ENCODE peak calls at places on chromosome 3, in five cellular contexts. H, N, R, Y and A are unnamed samples.

GRCh38 chr3:122183893-122184590 is 574 bp downstream of the CASR start:
- DNase-seq in H (no peak), N (no peak), R (no peak), Y (no peak), A (peak; percentile 38)

GRCh38 chr3:195197764-195198423 is 73.1 kb downstream of the XXYLT1 start:
- DNase-seq in H (peak; percentile 12), N (peak; percentile 67), R (no peak), Y (no peak), A (no peak)

GRCh38 chr3:53744351-53744750 is 101.9 kb downstream of the CHDH start:
- DNase-seq in H (no peak), N (no peak), R (peak; percentile 43), Y (no peak), A (peak; percentile 73)

GRCh38 chr3:166488977-166489672 is 651.9 kb upstream of the BCHE start:
- DNase-seq in H (no peak), N (no peak), R (no peak), Y (no peak), A (peak; percentile 43)

GRCh38 chr3:13617981-13618380 is 69.1 kb downstream of the FBLN2 start:
- DNase-seq in H (no peak), N (no peak), R (no peak), Y (peak; percentile 38), A (no peak)

GRCh38 chr3:32733631-32734229 is 48.7 kb downstream of the CNOT10 start:
- DNase-seq in H (no peak), N (peak; percentile 54), R (peak; percentile 43), Y (no peak), A (no peak)

GRCh38 chr3:87206070-87206469 is 21.0 kb upstream of the CHMP2B start:
- DNase-seq in H (no peak), N (peak; percentile 29), R (peak; percentile 62), Y (no peak), A (no peak)

GRCh38 chr3:45992820-45993219 is 2.8 kb downstream of the FYCO1 start:
- DNase-seq in H (no peak), N (no peak), R (no peak), Y (no peak), A (no peak)

GRCh38 chr3:132317229-132317948 is at the start of gene ACP3:
- DNase-seq in H (peak; percentile 21), N (peak; percentile 10), R (peak; percentile 57), Y (peak; percentile 62), A (peak; percentile 72)

GRCh38 chr3:189457201-189457607 is 174.0 kb upstream of the TP63 start:
- DNase-seq in H (no peak), N (no peak), R (no peak), Y (no peak), A (no peak)

GRCh38 chr3:65080432-65080831 is 392.6 kb upstream of the ADAMTS9 start:
- DNase-seq in H (no peak), N (peak; percentile 16), R (peak; percentile 21), Y (no peak), A (no peak)

GRCh38 chr3:43691120-43692002 is 623 bp downstream of the ABHD5 start:
- DNase-seq in H (peak; percentile 48), N (peak; percentile 40), R (peak; percentile 83), Y (peak; percentile 87), A (peak; percentile 92)

GRCh38 chr3:33954956-33955355 is 156.5 kb downstream of the PDCD6IP start:
- DNase-seq in H (no peak), N (peak; percentile 4), R (no peak), Y (no peak), A (no peak)

GRCh38 chr3:42507751-42508335 is 5.4 kb downstream of the VIPR1 start:
- DNase-seq in H (no peak), N (no peak), R (no peak), Y (no peak), A (no peak)

GRCh38 chr3:114408763-114409162 is 114.9 kb downstream of the TIGIT start:
- DNase-seq in H (no peak), N (no peak), R (no peak), Y (no peak), A (no peak)
- H3K4me1 ChIP-seq in H (no peaks in the 10 kb centered on the region), N (peaks cover 9% of the 10 kb centered on the region), R (peaks cover 5% of the 10 kb centered on the region), Y (peaks cover 24% of the 10 kb centered on the region), A (peaks cover 19% of the 10 kb centered on the region)

GRCh38 chr3:165185707-165186327 is 10.4 kb downstream of the SLITRK3 start:
- DNase-seq in H (peak; percentile 42), N (peak; percentile 35), R (peak; percentile 88), Y (no peak), A (peak; percentile 43)

DNA sequence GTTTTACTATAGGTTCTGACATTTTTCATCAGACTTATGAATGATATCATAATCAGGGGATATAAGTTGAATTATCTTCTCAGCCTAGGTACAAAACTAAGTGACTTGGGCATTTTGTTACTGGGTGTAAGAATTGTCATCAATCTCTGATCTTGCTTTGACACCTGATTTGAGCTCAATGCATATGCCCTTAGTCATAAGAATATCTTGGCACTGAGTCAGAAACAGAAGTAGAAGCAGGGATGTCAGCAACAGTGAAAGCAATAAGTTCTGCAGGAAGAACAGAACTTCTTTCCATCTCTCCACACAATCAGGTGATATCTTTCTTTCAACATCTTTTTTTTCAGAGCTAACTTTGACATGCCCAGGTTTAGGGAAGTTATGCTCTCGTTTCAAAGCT is 14.6 kb downstream of the SLITRK3 start:
- DNase-seq in H (no peak), N (no peak), R (peak; percentile 30), Y (no peak), A (no peak)
- H3K4me1 ChIP-seq in H (no peaks in the 10 kb centered on the region), N (no peaks in the 10 kb centered on the region), R (no peaks in the 10 kb centered on the region), Y (no peaks in the 10 kb centered on the region), A (no peaks in the 10 kb centered on the region)

GRCh38 chr3:59753805-59754204 is 704.0 kb upstream of the CFAP20DC start:
- DNase-seq in H (no peak), N (no peak), R (no peak), Y (no peak), A (no peak)
- H3K4me1 ChIP-seq in H (no peaks in the 10 kb centered on the region), N (no peaks in the 10 kb centered on the region), R (peaks cover 15% of the 10 kb centered on the region), Y (no peaks in the 10 kb centered on the region), A (no peaks in the 10 kb centered on the region)

DNA sequence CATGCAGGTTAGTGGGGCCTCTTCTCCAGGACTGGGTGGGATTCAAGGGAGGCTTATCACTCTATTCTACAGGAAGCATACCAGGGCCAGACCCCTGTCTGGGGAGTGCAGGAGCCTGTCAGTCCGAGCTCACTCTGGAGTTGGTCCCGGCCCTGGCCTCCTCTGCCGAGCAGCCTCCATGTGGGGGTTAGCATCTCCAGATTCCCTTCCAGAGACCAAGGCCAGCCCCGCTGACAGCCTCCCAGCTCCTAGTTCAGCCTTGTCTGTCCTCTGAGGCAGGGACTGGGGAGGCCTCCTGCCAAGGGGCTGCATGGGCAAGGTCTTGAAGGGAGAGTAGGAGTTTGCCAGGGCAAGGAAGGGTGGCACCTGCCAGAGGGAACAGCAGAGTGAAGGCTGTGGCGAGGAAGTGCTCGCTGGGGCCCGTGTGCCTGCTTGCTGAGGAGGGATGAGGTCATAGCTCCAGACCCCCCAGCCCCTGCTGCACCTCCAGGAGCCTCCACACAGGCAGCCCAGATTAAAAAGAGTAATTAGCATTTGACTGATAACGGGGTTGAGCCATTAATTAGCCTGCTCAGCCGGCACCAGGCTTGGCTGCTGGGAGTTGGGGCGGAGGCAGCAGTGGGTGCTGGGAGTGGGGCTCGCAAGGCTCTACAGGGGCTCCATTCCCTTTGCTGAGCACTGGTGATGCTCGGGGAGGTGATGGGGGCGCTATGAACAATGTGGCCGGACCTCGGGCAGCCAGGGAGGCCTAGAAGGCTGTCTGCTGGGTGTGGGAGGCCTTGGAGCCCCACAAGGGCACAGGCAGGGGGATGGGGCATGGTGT is 54.3 kb downstream of the DNAJB8 start:
- DNase-seq in H (no peak), N (no peak), R (no peak), Y (no peak), A (no peak)
- H3K4me1 ChIP-seq in H (no peaks in the 10 kb centered on the region), N (no peaks in the 10 kb centered on the region), R (peaks cover 9% of the 10 kb centered on the region), Y (peaks cover 7% of the 10 kb centered on the region), A (peaks cover 15% of the 10 kb centered on the region)

GRCh38 chr3:51800758-51801140 is 21.7 kb upstream of the IQCF6 start:
- DNase-seq in H (no peak), N (no peak), R (no peak), Y (no peak), A (no peak)
- H3K4me1 ChIP-seq in H (no peaks in the 10 kb centered on the region), N (no peaks in the 10 kb centered on the region), R (no peaks in the 10 kb centered on the region), Y (no peaks in the 10 kb centered on the region), A (no peaks in the 10 kb centered on the region)

GRCh38 chr3:172256101-172256687 is 192.1 kb downstream of the GHSR start:
- DNase-seq in H (peak; percentile 71), N (no peak), R (peak; percentile 10), Y (no peak), A (no peak)
- H3K4me1 ChIP-seq in H (peaks cover 10% of the 10 kb centered on the region), N (peaks cover 25% of the 10 kb centered on the region), R (peaks cover 33% of the 10 kb centered on the region), Y (peaks cover 30% of the 10 kb centered on the region), A (no peaks in the 10 kb centered on the region)

GRCh38 chr3:177194319-177194718 is 3.0 kb downstream of the TBL1XR1 start:
- DNase-seq in H (no peak), N (no peak), R (no peak), Y (no peak), A (no peak)
- H3K4me1 ChIP-seq in H (peaks cover 6% of the 10 kb centered on the region), N (peaks cover 31% of the 10 kb centered on the region), R (peaks cover 16% of the 10 kb centered on the region), Y (peaks cover 11% of the 10 kb centered on the region), A (peaks cover 20% of the 10 kb centered on the region)